ENCODE peak calls at places on chromosomes 2 and 18, in ten cellular contexts. One of them, this sample, is unnamed.
A peak's percentile ranks its signal among the peaks of the same experiment; 100 is the strongest.

GRCh38 chr2:166233244-166233643 is 105.4 kb upstream of the SCN1A start:
- DNase-seq in A549: no peak
- DNase-seq in stomach: no peak
- DNase-seq in HepG2: no peak
- DNase-seq in sigmoid colon: no peak
- DNase-seq in upper lobe of left lung: no peak
- DNase-seq in transverse colon: no peak
- DNase-seq in ovary: no peak
- DNase-seq in H1: no peak
- DNase-seq in K562: no peak
- DNase-seq in this sample: no peak

GRCh38 chr2:10892796-10893350 is 18.9 kb upstream of the KCNF1 start:
- DNase-seq in A549: no peak
- DNase-seq in stomach: no peak
- DNase-seq in HepG2: no peak
- DNase-seq in sigmoid colon: no peak
- DNase-seq in upper lobe of left lung: no peak
- DNase-seq in transverse colon: no peak
- DNase-seq in ovary: no peak
- DNase-seq in H1: no peak
- DNase-seq in K562: no peak
- DNase-seq in this sample: no peak

GRCh38 chr2:152647417-152648010 is 69.7 kb downstream of the PRPF40A start:
- DNase-seq in A549: no peak
- DNase-seq in stomach: peak; percentile 81
- DNase-seq in HepG2: no peak
- DNase-seq in sigmoid colon: peak; percentile 87
- DNase-seq in upper lobe of left lung: peak; percentile 56
- DNase-seq in transverse colon: peak; percentile 63
- DNase-seq in ovary: peak; percentile 80
- DNase-seq in H1: no peak
- DNase-seq in K562: no peak
- DNase-seq in this sample: peak; percentile 29

GRCh38 chr18:48801728-48802542 is 148.8 kb downstream of the SMAD7 start:
- DNase-seq in A549: no peak
- DNase-seq in stomach: peak; percentile 35
- DNase-seq in HepG2: no peak
- DNase-seq in sigmoid colon: peak; percentile 39
- DNase-seq in upper lobe of left lung: no peak
- DNase-seq in transverse colon: peak; percentile 67
- DNase-seq in ovary: peak; percentile 21
- DNase-seq in H1: peak; percentile 33
- DNase-seq in K562: no peak
- DNase-seq in this sample: no peak

GRCh38 chr2:163735692-163736432 is at the start of gene FIGN:
- DNase-seq in A549: peak; percentile 81
- DNase-seq in stomach: peak; percentile 73
- DNase-seq in HepG2: peak; percentile 75
- DNase-seq in sigmoid colon: peak; percentile 89
- DNase-seq in upper lobe of left lung: peak; percentile 73
- DNase-seq in transverse colon: peak; percentile 41
- DNase-seq in ovary: peak; percentile 92
- DNase-seq in H1: peak; percentile 83
- DNase-seq in K562: no peak
- DNase-seq in this sample: peak; percentile 61

GRCh38 chr2:10947005-10947440 is 35.3 kb downstream of the KCNF1 start:
- DNase-seq in A549: no peak
- DNase-seq in stomach: no peak
- DNase-seq in HepG2: no peak
- DNase-seq in sigmoid colon: no peak
- DNase-seq in upper lobe of left lung: no peak
- DNase-seq in transverse colon: no peak
- DNase-seq in ovary: no peak
- DNase-seq in H1: no peak
- DNase-seq in K562: no peak
- DNase-seq in this sample: no peak

GRCh38 chr2:186612555-186613440 is 22.9 kb downstream of the ITGAV start:
- DNase-seq in A549: no peak
- DNase-seq in stomach: no peak
- DNase-seq in HepG2: no peak
- DNase-seq in sigmoid colon: no peak
- DNase-seq in upper lobe of left lung: no peak
- DNase-seq in transverse colon: no peak
- DNase-seq in ovary: no peak
- DNase-seq in H1: no peak
- DNase-seq in K562: no peak
- DNase-seq in this sample: no peak

GRCh38 chr2:232530626-232531260 is 4.8 kb downstream of the CHRND start:
- DNase-seq in A549: no peak
- DNase-seq in stomach: no peak
- DNase-seq in HepG2: no peak
- DNase-seq in sigmoid colon: no peak
- DNase-seq in upper lobe of left lung: no peak
- DNase-seq in transverse colon: no peak
- DNase-seq in ovary: peak; percentile 17
- DNase-seq in H1: no peak
- DNase-seq in K562: no peak
- DNase-seq in this sample: no peak

GRCh38 chr2:204010611-204011560 is 74.3 kb downstream of the ICOS start:
- DNase-seq in A549: no peak
- DNase-seq in stomach: no peak
- DNase-seq in HepG2: no peak
- DNase-seq in sigmoid colon: no peak
- DNase-seq in upper lobe of left lung: no peak
- DNase-seq in transverse colon: no peak
- DNase-seq in ovary: no peak
- DNase-seq in H1: no peak
- DNase-seq in K562: no peak
- DNase-seq in this sample: no peak

GRCh38 chr18:68494802-68495560 is 219.9 kb downstream of the TMX3 start:
- DNase-seq in A549: no peak
- DNase-seq in stomach: no peak
- DNase-seq in HepG2: no peak
- DNase-seq in sigmoid colon: no peak
- DNase-seq in upper lobe of left lung: no peak
- DNase-seq in transverse colon: no peak
- DNase-seq in ovary: no peak
- DNase-seq in H1: no peak
- DNase-seq in K562: no peak
- DNase-seq in this sample: no peak

GRCh38 chr18:12659904-12660605 is 2.1 kb upstream of the SPIRE1 start:
- DNase-seq in A549: peak; percentile 61
- DNase-seq in stomach: peak; percentile 35
- DNase-seq in HepG2: peak; percentile 47
- DNase-seq in sigmoid colon: no peak
- DNase-seq in upper lobe of left lung: peak; percentile 27
- DNase-seq in transverse colon: peak; percentile 41
- DNase-seq in ovary: peak; percentile 54
- DNase-seq in H1: no peak
- DNase-seq in K562: peak; percentile 66
- DNase-seq in this sample: peak; percentile 74

GRCh38 chr2:144650886-144651285 is 131.0 kb upstream of the ZEB2 start:
- DNase-seq in A549: no peak
- DNase-seq in stomach: no peak
- DNase-seq in HepG2: no peak
- DNase-seq in sigmoid colon: no peak
- DNase-seq in upper lobe of left lung: no peak
- DNase-seq in transverse colon: no peak
- DNase-seq in ovary: no peak
- DNase-seq in H1: no peak
- DNase-seq in K562: no peak
- DNase-seq in this sample: no peak

GRCh38 chr2:12441750-12442626 is 274.7 kb upstream of the TRIB2 start:
- DNase-seq in A549: no peak
- DNase-seq in stomach: no peak
- DNase-seq in HepG2: no peak
- DNase-seq in sigmoid colon: no peak
- DNase-seq in upper lobe of left lung: no peak
- DNase-seq in transverse colon: no peak
- DNase-seq in ovary: no peak
- DNase-seq in H1: no peak
- DNase-seq in K562: no peak
- DNase-seq in this sample: no peak

GRCh38 chr18:30618567-30618966 is 424.0 kb downstream of the DSC3 start:
- DNase-seq in A549: no peak
- DNase-seq in stomach: no peak
- DNase-seq in HepG2: no peak
- DNase-seq in sigmoid colon: no peak
- DNase-seq in upper lobe of left lung: no peak
- DNase-seq in transverse colon: no peak
- DNase-seq in ovary: no peak
- DNase-seq in H1: no peak
- DNase-seq in K562: no peak
- DNase-seq in this sample: no peak

GRCh38 chr2:41913311-41913710 is 134.5 kb upstream of the PKDCC start:
- DNase-seq in A549: no peak
- DNase-seq in stomach: no peak
- DNase-seq in HepG2: no peak
- DNase-seq in sigmoid colon: no peak
- DNase-seq in upper lobe of left lung: no peak
- DNase-seq in transverse colon: no peak
- DNase-seq in ovary: no peak
- DNase-seq in H1: no peak
- DNase-seq in K562: no peak
- DNase-seq in this sample: no peak
- TF ChIP-seq EP300 in A549: no peak
- TF ChIP-seq EP300 in stomach: no peak
- TF ChIP-seq EP300 in HepG2: no peak
- TF ChIP-seq EP300 in sigmoid colon: no peak
- TF ChIP-seq EP300 in upper lobe of left lung: no peak
- TF ChIP-seq EP300 in transverse colon: no peak
- TF ChIP-seq EP300 in ovary: no peak
- TF ChIP-seq EP300 in H1: no peak
- TF ChIP-seq EP300 in K562: no peak
- TF ChIP-seq EP300 in this sample: no peak

DNA sequence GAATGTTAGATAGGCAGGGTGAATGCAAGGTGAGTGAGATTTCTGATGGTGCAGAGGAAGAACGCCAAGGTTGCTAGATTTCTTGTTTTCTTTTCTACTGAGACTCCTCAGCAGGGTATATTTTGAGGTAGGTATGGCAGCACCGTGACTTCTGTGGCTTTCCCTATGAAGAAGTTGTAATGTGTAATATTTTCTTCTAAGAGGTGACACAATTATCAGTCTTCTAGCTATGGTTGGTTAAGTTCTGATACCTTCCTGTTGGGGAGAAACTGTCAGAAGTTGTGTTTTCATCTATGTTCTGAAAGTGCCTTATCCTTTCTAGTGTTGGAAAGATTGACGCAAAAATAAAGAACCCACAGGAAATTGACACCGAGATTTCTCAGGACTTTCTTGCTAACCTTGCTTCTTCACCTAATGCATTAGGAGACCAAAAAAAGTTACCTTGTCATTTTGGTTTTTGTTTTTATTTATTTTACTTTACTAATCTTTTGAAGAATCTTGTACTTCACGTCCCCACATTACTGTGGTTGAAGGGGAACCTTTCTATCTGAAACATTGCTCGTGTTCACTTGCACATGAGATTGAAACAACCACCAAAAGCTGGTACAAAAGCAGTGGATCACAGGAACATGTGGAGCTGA is 11.9 kb downstream of the IL18R1 start:
- DNase-seq in A549: no peak
- DNase-seq in stomach: no peak
- DNase-seq in HepG2: no peak
- DNase-seq in sigmoid colon: no peak
- DNase-seq in upper lobe of left lung: no peak
- DNase-seq in transverse colon: no peak
- DNase-seq in ovary: no peak
- DNase-seq in H1: no peak
- DNase-seq in K562: no peak
- DNase-seq in this sample: no peak
- TF ChIP-seq CTCF in A549: no peak
- TF ChIP-seq CTCF in stomach: no peak
- TF ChIP-seq CTCF in HepG2: no peak
- TF ChIP-seq CTCF in sigmoid colon: no peak
- TF ChIP-seq CTCF in upper lobe of left lung: no peak
- TF ChIP-seq CTCF in transverse colon: no peak
- TF ChIP-seq CTCF in ovary: no peak
- TF ChIP-seq CTCF in H1: no peak
- TF ChIP-seq CTCF in K562: no peak
- TF ChIP-seq CTCF in this sample: no peak

DNA sequence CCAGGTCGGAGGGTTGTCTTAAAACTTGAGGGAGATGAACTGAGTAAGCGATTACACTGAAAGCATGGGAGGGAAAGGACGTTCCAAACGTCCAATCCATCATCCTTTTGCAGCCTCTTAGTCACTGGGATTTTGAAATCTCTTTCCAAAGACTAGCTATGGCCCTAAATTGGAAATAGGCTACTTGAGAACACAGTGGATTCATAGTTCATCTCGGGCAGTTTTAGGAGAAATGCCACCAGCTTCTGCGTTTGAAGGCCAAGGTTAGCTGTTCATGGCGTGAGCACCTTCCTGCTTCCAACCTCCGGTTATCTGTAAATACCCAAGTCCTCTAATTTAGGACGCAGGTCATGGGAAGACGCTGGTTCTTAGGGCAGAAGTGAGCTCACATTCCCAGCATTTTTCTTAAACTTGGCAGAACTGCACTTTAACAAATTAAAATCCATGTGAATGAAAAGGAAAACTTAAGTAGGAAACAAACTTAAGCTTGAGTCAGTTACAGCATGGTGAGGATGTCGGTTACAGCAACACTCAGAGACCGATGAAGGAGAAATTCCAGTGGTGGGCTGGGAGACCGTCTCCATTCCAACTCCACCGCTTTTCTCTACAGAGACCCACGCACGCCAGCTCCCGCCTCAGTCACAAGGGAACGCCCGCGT is 692 bp upstream of the EML6 start:
- DNase-seq in A549: peak; percentile 10
- DNase-seq in stomach: no peak
- DNase-seq in HepG2: no peak
- DNase-seq in sigmoid colon: no peak
- DNase-seq in upper lobe of left lung: no peak
- DNase-seq in transverse colon: no peak
- DNase-seq in ovary: no peak
- DNase-seq in H1: no peak
- DNase-seq in K562: no peak
- DNase-seq in this sample: no peak
- TF ChIP-seq POLR2A in A549: peak; percentile 92
- TF ChIP-seq POLR2A in stomach: no peak
- TF ChIP-seq POLR2A in HepG2: no peak
- TF ChIP-seq POLR2A in sigmoid colon: no peak
- TF ChIP-seq POLR2A in upper lobe of left lung: no peak
- TF ChIP-seq POLR2A in transverse colon: no peak
- TF ChIP-seq POLR2A in ovary: no peak
- TF ChIP-seq POLR2A in H1: no peak
- TF ChIP-seq POLR2A in K562: peak; percentile 80
- TF ChIP-seq POLR2A in this sample: no peak

GRCh38 chr2:212777020-212777491 is 238.5 kb upstream of the ERBB4 start:
- DNase-seq in A549: peak; percentile 9
- DNase-seq in stomach: no peak
- DNase-seq in HepG2: peak; percentile 6
- DNase-seq in sigmoid colon: no peak
- DNase-seq in upper lobe of left lung: no peak
- DNase-seq in transverse colon: no peak
- DNase-seq in ovary: no peak
- DNase-seq in H1: no peak
- DNase-seq in K562: no peak
- DNase-seq in this sample: no peak
- TF ChIP-seq EP300 in A549: no peak
- TF ChIP-seq EP300 in stomach: no peak
- TF ChIP-seq EP300 in HepG2: no peak
- TF ChIP-seq EP300 in sigmoid colon: no peak
- TF ChIP-seq EP300 in upper lobe of left lung: no peak
- TF ChIP-seq EP300 in transverse colon: no peak
- TF ChIP-seq EP300 in ovary: no peak
- TF ChIP-seq EP300 in H1: no peak
- TF ChIP-seq EP300 in K562: no peak
- TF ChIP-seq EP300 in this sample: no peak

This sample was measured in tibial nerve.